ENCODE peak calls at places on chromosome 18, in six cellular contexts. P, V, G, R, S and X are unnamed samples.

GRCh38 chr18:9811978-9812377 is 73.8 kb upstream of the TXNDC2 start:
- DNase-seq in P (no peak), G (no peak), V (no peak), R (no peak), S (no peak), X (no peak)

GRCh38 chr18:23810396-23810795 is 121.1 kb downstream of the LAMA3 start:
- DNase-seq in S (no peak), G (no peak), V (no peak), R (no peak), P (peak), X (peak)

GRCh38 chr18:42901161-42901560 is 214.3 kb downstream of the RIT2 start:
- DNase-seq in R (no peak), G (no peak), V (no peak), S (no peak), P (no peak), X (no peak)

GRCh38 chr18:62033756-62034155 is 140.9 kb upstream of the RNF152 start:
- DNase-seq in R (no peak), P (no peak), S (no peak), G (no peak), V (no peak), X (no peak)

GRCh38 chr18:13889661-13890060 is 25.7 kb downstream of the MC2R start:
- DNase-seq in S (no peak), P (no peak), R (no peak), G (no peak), V (peak), X (no peak)

GRCh38 chr18:65983750-65984149 is 232.9 kb downstream of the CDH7 start:
- DNase-seq in P (no peak), S (peak), R (no peak), V (no peak), G (no peak), X (no peak)

GRCh38 chr18:76455015-76455676 is 39.9 kb downstream of the ZNF516 start:
- DNase-seq in P (no peak), V (no peak), G (no peak), R (no peak), S (no peak), X (no peak)

GRCh38 chr18:59546164-59546563 is 151.1 kb downstream of the CCBE1 start:
- DNase-seq in P (no peak), R (no peak), V (peak), G (no peak), S (no peak), X (no peak)

GRCh38 chr18:49101230-49101629 is 150.5 kb upstream of the SMAD7 start:
- DNase-seq in P (no peak), S (no peak), G (no peak), V (no peak), R (no peak), X (no peak)

GRCh38 chr18:31156831-31157763 is 5.6 kb downstream of the DSC1 start:
- DNase-seq in S (no peak), R (no peak), G (no peak), V (peak), P (no peak), X (no peak)

GRCh38 chr18:10245517-10246175 is 208.8 kb upstream of the APCDD1 start:
- DNase-seq in P (no peak), S (no peak), V (no peak), R (no peak), G (no peak), X (no peak)